ENCODE peak calls at places on chromosomes 6 and 20, in five cellular contexts. L, I, O, T and E are unnamed samples.

GRCh38 chr6:5234869-5235268 is 25.9 kb downstream of the LYRM4 start:
- DNase-seq in L (no peak), I (no peak), O (no peak), T (no peak), E (no peak)

GRCh38 chr20:55513966-55514365 is 491.4 kb downstream of the CBLN4 start:
- DNase-seq in L (no peak), I (no peak), O (no peak), T (no peak), E (no peak)

GRCh38 chr6:170111816-170112582 is 178.9 kb downstream of the DLL1 start:
- DNase-seq in L (no peak), I (no peak), O (no peak), T (no peak), E (no peak)

GRCh38 chr6:42564496-42564890 is 664 bp downstream of the UBR2 start:
- DNase-seq in L (no peak), I (no peak), O (no peak), T (no peak), E (peak)

GRCh38 chr6:14671261-14671681 is 553.7 kb downstream of the CD83 start:
- DNase-seq in L (no peak), I (no peak), O (no peak), T (no peak), E (no peak)

GRCh38 chr6:166381733-166382499 is 824 bp downstream of the MPC1 start:
- DNase-seq in L (peak), I (peak), O (peak), T (peak), E (peak)

GRCh38 chr20:63135411-63135810 is 80.5 kb downstream of the YTHDF1 start:
- DNase-seq in L (no peak), I (peak), O (no peak), T (no peak), E (no peak)

GRCh38 chr20:45501600-45501999 is 13.8 kb downstream of the SPINT3 start:
- DNase-seq in L (no peak), I (no peak), O (no peak), T (no peak), E (no peak)

GRCh38 chr20:47576516-47577033 is 74.9 kb downstream of the NCOA3 start:
- DNase-seq in L (peak), I (peak), O (peak), T (peak), E (peak)

GRCh38 chr6:5214570-5215052 is 46.1 kb downstream of the LYRM4 start:
- DNase-seq in L (peak), I (peak), O (peak), T (no peak), E (peak)